ENCODE peak calls at places on chromosomes 4 and X, in six cellular contexts. Q, K, A, D, H and R are unnamed samples.

GRCh38 chr4:78764498-78764961 is 11.6 kb upstream of the BMP2K start:
- DNase-seq in H (no peak), K (peak), Q (no peak), A (no peak), D (no peak), R (no peak)

GRCh38 chr4:23384741-23385140 is 505.1 kb downstream of the PPARGC1A start:
- DNase-seq in H (no peak), A (no peak), K (no peak), D (no peak), Q (no peak), R (no peak)

GRCh38 chrX:73922856-73923429 is 359.9 kb downstream of the CHIC1 start:
- DNase-seq in H (peak), K (no peak), A (no peak), D (no peak), Q (peak), R (no peak)

GRCh38 chr4:2290488-2290887 is 28.6 kb upstream of the MXD4 start:
- DNase-seq in Q (no peak), K (no peak), D (no peak), H (no peak), A (no peak), R (peak)

GRCh38 chrX:49209434-49210251 is 9.7 kb upstream of the SYP start:
- DNase-seq in H (no peak), K (no peak), D (no peak), A (no peak), Q (no peak), R (no peak)

GRCh38 chr4:26083987-26084386 is 170.0 kb downstream of the SMIM20 start:
- DNase-seq in D (no peak), H (peak), K (peak), Q (peak), A (no peak), R (peak)

GRCh38 chrX:38760883-38761282 is 40.4 kb upstream of the MID1IP1 start:
- DNase-seq in H (no peak), A (no peak), K (no peak), Q (no peak), D (no peak), R (no peak)

GRCh38 chr4:76212851-76213414 is 691 bp downstream of the SCARB2 start:
- DNase-seq in Q (peak), D (no peak), H (no peak), A (no peak), K (no peak), R (peak)

GRCh38 chrX:41003501-41004286 is 81.6 kb upstream of the USP9X start:
- DNase-seq in H (no peak), A (no peak), Q (no peak), D (no peak), K (no peak), R (no peak)

GRCh38 chr4:99324978-99325377 is 3.8 kb upstream of the ADH1B start:
- DNase-seq in K (peak), Q (peak), D (no peak), A (no peak), H (peak), R (no peak)

GRCh38 chr4:122293374-122294365 is 85.1 kb upstream of the ADAD1 start:
- DNase-seq in H (no peak), A (peak), D (no peak), Q (peak), K (no peak), R (no peak)

GRCh38 chr4:78569291-78569821 is 17.8 kb downstream of the ANXA3 start:
- DNase-seq in Q (peak), A (no peak), H (peak), K (peak), D (no peak), R (no peak)